ENCODE peak calls at places on chromosome 7, in six cellular contexts. E, O, L, A, H and Z are unnamed samples.

GRCh38 chr7:36474283-36475010 is 84.8 kb downstream of the ANLN start:
- DNase-seq in A (no peak), E (no peak), O (no peak), H (no peak), L (no peak), Z (no peak)

GRCh38 chr7:44689427-44689826 is 59.2 kb upstream of the ZMIZ2 start:
- DNase-seq in E (no peak), L (no peak), A (no peak), H (no peak), O (no peak), Z (no peak)

GRCh38 chr7:25009271-25009670 is 29.3 kb upstream of the OSBPL3 start:
- DNase-seq in L (no peak), H (peak), E (peak), O (no peak), A (no peak), Z (peak)

GRCh38 chr7:87213252-87213651 is 6.3 kb downstream of the TMEM243 start:
- DNase-seq in E (no peak), A (no peak), L (no peak), H (no peak), O (no peak), Z (no peak)

GRCh38 chr7:155222046-155222445 is 75.6 kb upstream of the INSIG1 start:
- DNase-seq in A (no peak), O (no peak), L (no peak), E (no peak), H (no peak), Z (no peak)

GRCh38 chr7:27142562-27143021 is 889 bp downstream of the HOXA5 start:
- DNase-seq in O (no peak), L (no peak), E (no peak), A (no peak), H (no peak), Z (no peak)

GRCh38 chr7:133157045-133157444 is 75.2 kb upstream of the CHCHD3 start:
- DNase-seq in O (no peak), H (no peak), E (no peak), L (no peak), A (no peak), Z (no peak)

GRCh38 chr7:158108646-158109293 is 478.9 kb downstream of the PTPRN2 start:
- DNase-seq in A (no peak), E (no peak), O (no peak), H (no peak), L (no peak), Z (no peak)

GRCh38 chr7:71638108-71638507 is 506.2 kb downstream of the GALNT17 start:
- DNase-seq in A (no peak), L (no peak), E (no peak), H (no peak), O (no peak), Z (no peak)

GRCh38 chr7:48424731-48425130 is 253.5 kb downstream of the ABCA13 start:
- DNase-seq in H (peak), E (no peak), A (no peak), L (peak), O (no peak), Z (no peak)

GRCh38 chr7:149690688-149691446 is 82.5 kb downstream of the ZNF467 start:
- DNase-seq in O (peak), A (peak), H (peak), L (peak), E (peak), Z (peak)

GRCh38 chr7:116239019-116239418 is 28.7 kb downstream of the TES start:
- DNase-seq in L (no peak), A (no peak), O (no peak), E (no peak), H (no peak), Z (no peak)

GRCh38 chr7:114466911-114467310 is 52.3 kb downstream of the FOXP2 start:
- DNase-seq in H (no peak), E (no peak), L (no peak), O (no peak), A (no peak), Z (no peak)